ENCODE peak calls at places on chromosomes 12 and 14, in four cellular contexts. R is A549, L is GM12878, F is SK-N-SH. H is an unnamed sample.

GRCh38 chr14:70472253-70473159 is 20.5 kb downstream of the ADAM21 start:
- DNase-seq in R (no peak), L (peak; percentile 20), F (no peak), H (no peak)

GRCh38 chr14:97177016-97177415 is 379.8 kb downstream of the VRK1 start:
- DNase-seq in R (peak; percentile 58), L (no peak), F (peak; percentile 14), H (peak; percentile 18)

GRCh38 chr12:26239508-26240328 is 44.3 kb downstream of the SSPN start:
- DNase-seq in R (peak; percentile 63), L (no peak), F (no peak), H (peak; percentile 90)

GRCh38 chr12:96401061-96401871 is 1.0 kb upstream of the CDK17 start:
- DNase-seq in R (peak; percentile 83), L (peak; percentile 72), F (peak; percentile 52), H (peak; percentile 45)

GRCh38 chr12:45273717-45274271 is 57.9 kb downstream of the ANO6 start:
- DNase-seq in R (peak; percentile 91), L (no peak), F (no peak), H (peak; percentile 45)

GRCh38 chr14:70782361-70782760 is 27.0 kb downstream of the MAP3K9 start:
- DNase-seq in R (no peak), L (no peak), F (no peak), H (no peak)

GRCh38 chr12:79531547-79531946 is 159.2 kb downstream of the PAWR start:
- DNase-seq in R (peak; percentile 41), L (no peak), F (no peak), H (peak; percentile 46)

GRCh38 chr12:45415393-45415817 is 199.5 kb downstream of the ANO6 start:
- DNase-seq in R (peak; percentile 89), L (peak; percentile 17), F (no peak), H (peak; percentile 2)

GRCh38 chr12:79934309-79935020 is 432 bp downstream of the PPP1R12A start:
- DNase-seq in R (no peak), L (no peak), F (peak; percentile 67), H (peak; percentile 17)

GRCh38 chr12:76880156-76881023 is 1.6 kb upstream of the CSRP2 start:
- DNase-seq in R (no peak), L (no peak), F (no peak), H (peak; percentile 21)

GRCh38 chr14:42854061-42854460 is 1247.4 kb downstream of the LRFN5 start:
- DNase-seq in R (no peak), L (no peak), F (no peak), H (no peak)

GRCh38 chr12:54228471-54228870 is 39.7 kb upstream of the SMUG1 start:
- DNase-seq in R (no peak), L (no peak), F (no peak), H (no peak)

GRCh38 chr12:113077057-113077858 is 20.7 kb downstream of the DTX1 start:
- DNase-seq in R (peak; percentile 34), L (no peak), F (no peak), H (no peak)

GRCh38 chr12:50221228-50222008 is 54.2 kb upstream of the CERS5 start:
- DNase-seq in R (peak; percentile 31), L (peak; percentile 53), F (peak; percentile 71), H (no peak)

GRCh38 chr14:65411656-65412188 is 808 bp upstream of the FUT8 start:
- DNase-seq in R (peak; percentile 92), L (no peak), F (peak; percentile 82), H (peak; percentile 86)

GRCh38 chr12:104285740-104286537 is 17.6 kb upstream of the EID3 start:
- DNase-seq in R (no peak), L (no peak), F (no peak), H (no peak)

GRCh38 chr14:87888136-87888999 is 104.6 kb downstream of the GALC start:
- DNase-seq in R (peak; percentile 31), L (no peak), F (peak; percentile 12), H (peak; percentile 14)

GRCh38 chr12:28933864-28934527 is 215.1 kb upstream of the FAR2 start:
- DNase-seq in R (no peak), L (no peak), F (no peak), H (no peak)

GRCh38 chr12:119727600-119728436 is 59.9 kb downstream of the PRKAB1 start:
- DNase-seq in R (no peak), L (peak; percentile 4), F (no peak), H (no peak)

GRCh38 chr12:8034802-8035201 is 2.3 kb downstream of the FOXJ2 start:
- DNase-seq in R (no peak), L (no peak), F (no peak), H (no peak)
- TF ChIP-seq PBX3 in R (no peak), L (no peak), F (no peak), H (no peak)

DNA sequence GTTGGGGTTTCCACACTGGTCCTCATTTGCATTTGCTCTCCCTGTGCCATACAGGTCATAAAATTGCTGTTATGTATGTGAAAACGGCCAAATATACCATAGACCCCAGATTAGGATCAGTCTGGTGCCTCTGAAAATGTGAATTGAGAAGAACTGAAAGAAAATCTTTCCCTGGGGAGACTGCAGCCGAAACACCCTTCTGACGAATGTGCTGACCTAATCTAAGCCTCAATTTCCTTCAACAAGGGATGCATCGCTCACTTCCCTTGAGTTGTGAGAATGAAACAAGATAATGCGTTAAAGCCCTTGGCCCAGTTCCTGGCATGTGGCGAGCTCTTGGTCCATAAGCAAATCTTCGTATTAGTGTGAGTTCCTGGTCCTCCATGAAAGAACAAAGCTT is 49.6 kb upstream of the RTRAF start:
- DNase-seq in R (no peak), L (peak; percentile 37), F (no peak), H (no peak)
- TF ChIP-seq PBX3 in R (no peak), L (no peak), F (no peak), H (no peak)

GRCh38 chr14:101564819-101565698 is 3.8 kb downstream of the DIO3 start:
- DNase-seq in R (peak; percentile 56), L (no peak), F (peak; percentile 73), H (no peak)

GRCh38 chr14:101564444-101564776 is 3.1 kb downstream of the DIO3 start:
- DNase-seq in R (no peak), L (no peak), F (no peak), H (no peak)

GRCh38 chr14:101562659-101563351 is 1.5 kb downstream of the DIO3 start:
- DNase-seq in R (no peak), L (no peak), F (peak; percentile 33), H (no peak)

GRCh38 chr14:101563352-101563653 is 2.0 kb downstream of the DIO3 start:
- DNase-seq in R (no peak), L (no peak), F (no peak), H (no peak)

DNA sequence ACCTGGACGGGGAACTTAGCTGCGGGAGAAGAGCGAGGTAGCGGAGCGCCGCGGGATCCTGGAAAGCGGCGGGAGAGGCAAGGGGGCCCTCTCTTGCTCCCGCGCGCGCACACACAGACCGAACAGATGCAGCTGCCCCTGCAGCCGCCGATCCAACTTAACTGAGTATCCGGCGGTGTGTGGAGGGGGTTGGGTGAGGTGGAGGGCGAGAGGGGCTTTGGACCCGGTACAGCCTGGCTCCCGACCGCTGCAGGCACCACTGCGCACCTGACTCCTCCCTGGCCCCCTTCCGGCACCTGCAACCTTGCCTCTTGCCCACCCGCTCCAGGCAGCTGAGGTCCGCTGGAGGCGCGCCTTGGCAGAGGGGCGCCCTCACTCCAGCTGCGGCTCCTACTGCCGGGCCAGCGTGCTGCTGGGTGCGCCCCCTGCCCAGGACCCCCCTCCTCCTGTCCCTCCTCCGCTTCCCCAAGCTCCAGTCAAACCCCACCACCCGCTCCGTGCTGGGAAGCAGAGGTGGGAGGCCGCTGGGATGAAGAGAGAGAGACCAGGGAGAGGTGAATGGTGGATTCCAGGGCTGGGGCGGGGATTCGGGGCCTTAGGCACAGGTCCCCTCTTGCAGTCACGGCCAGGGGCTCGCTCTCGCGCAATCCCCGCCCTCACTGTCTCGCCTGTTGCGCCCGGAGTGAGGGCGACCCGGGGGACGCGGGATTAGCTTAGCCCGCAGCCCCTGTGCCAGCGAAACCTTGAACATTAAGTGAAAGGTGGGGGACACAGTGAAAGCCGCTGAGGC is 2.6 kb downstream of the DIO3 start:
- DNase-seq in R (peak; percentile 37), L (no peak), F (peak; percentile 61), H (no peak)
- TF ChIP-seq PBX3 in R (no peak), L (no peak), F (no peak), H (no peak)

GRCh38 chr14:95043314-95043713 is 114.0 kb downstream of the DICER1 start:
- DNase-seq in R (no peak), L (no peak), F (no peak), H (no peak)

GRCh38 chr14:95045255-95045701 is 112.1 kb downstream of the DICER1 start:
- DNase-seq in R (no peak), L (no peak), F (no peak), H (no peak)

GRCh38 chr14:95043732-95044462 is 113.4 kb downstream of the DICER1 start:
- DNase-seq in R (no peak), L (no peak), F (no peak), H (no peak)

GRCh38 chr14:95045836-95046430 is 111.4 kb downstream of the DICER1 start:
- DNase-seq in R (no peak), L (no peak), F (no peak), H (no peak)

GRCh38 chr14:95044463-95045254 is 112.7 kb downstream of the DICER1 start:
- DNase-seq in R (no peak), L (no peak), F (no peak), H (no peak)
- TF ChIP-seq PBX3 in R (no peak), L (no peak), F (no peak), H (no peak)